ENCODE peak calls at places on chromosomes 6 and 20, in seven cellular contexts. F is central memory CD4-positive, alpha-beta T cell; G is AG08395; A is COR-L47; W is left ventricle myocardium inferior; M is non-pigmented ciliary epithelial cell; D is C1 segment of cervical spinal cord. Y is an unnamed sample.

GRCh38 chr20:34322267-34323105 is 19.3 kb upstream of the AHCY start:
- DNase-seq in F (no peak), G (no peak), A (no peak), W (no peak), M (no peak), D (no peak), Y (no peak)

GRCh38 chr20:54105653-54106052 is 35.3 kb upstream of the BCAS1 start:
- DNase-seq in F (no peak), G (no peak), A (no peak), W (no peak), M (no peak), D (no peak), Y (no peak)

GRCh38 chr20:54600634-54601033 is 125.2 kb downstream of the DOK5 start:
- DNase-seq in F (no peak), G (no peak), A (no peak), W (no peak), M (no peak), D (no peak), Y (no peak)

GRCh38 chr6:27782703-27783236 is 129.4 kb downstream of the OR2B2 start:
- DNase-seq in F (no peak), G (no peak), A (no peak), W (no peak), M (no peak), D (no peak), Y (no peak)

GRCh38 chr6:26030716-26031115 is 56.5 kb upstream of the HFE start:
- DNase-seq in F (no peak), G (no peak), A (no peak), W (no peak), M (no peak), D (no peak), Y (no peak)

GRCh38 chr20:62274332-62275262 is 28.2 kb upstream of the ADRM1 start:
- DNase-seq in F (no peak), G (no peak), A (peak), W (no peak), M (no peak), D (peak), Y (no peak)

GRCh38 chr20:63381781-63382431 is 20.8 kb upstream of the CHRNA4 start:
- DNase-seq in F (peak), G (peak), A (no peak), W (no peak), M (no peak), D (no peak), Y (peak)

GRCh38 chr6:140441256-140441655 is 1066.8 kb upstream of the CITED2 start:
- DNase-seq in F (no peak), G (peak), A (peak), W (peak), M (no peak), D (peak), Y (no peak)

GRCh38 chr20:40880063-40880715 is 148.4 kb upstream of the TOP1 start:
- DNase-seq in F (no peak), G (no peak), A (no peak), W (no peak), M (no peak), D (no peak), Y (no peak)

GRCh38 chr6:147103007-147103406 is 101.2 kb upstream of the STXBP5 start:
- DNase-seq in F (no peak), G (no peak), A (no peak), W (no peak), M (no peak), D (no peak), Y (no peak)

GRCh38 chr6:142207265-142207877 is 60.3 kb downstream of the VTA1 start:
- DNase-seq in F (peak), G (peak), A (peak), W (peak), M (no peak), D (no peak), Y (no peak)

GRCh38 chr6:79913369-79913768 is 34.0 kb downstream of the ELOVL4 start:
- DNase-seq in F (no peak), G (no peak), A (no peak), W (no peak), M (no peak), D (peak), Y (no peak)

GRCh38 chr20:56429496-56429895 is 17.4 kb downstream of the CASS4 start:
- DNase-seq in F (no peak), G (peak), A (no peak), W (no peak), M (no peak), D (no peak), Y (no peak)

GRCh38 chr20:25053207-25054132 is 4.5 kb downstream of the ACSS1 start:
- DNase-seq in F (no peak), G (peak), A (no peak), W (peak), M (no peak), D (peak), Y (no peak)

GRCh38 chr6:80962382-80962781 is 790.1 kb downstream of the TENT5A start:
- DNase-seq in F (no peak), G (no peak), A (no peak), W (no peak), M (no peak), D (no peak), Y (no peak)

GRCh38 chr6:150491131-150491795 is 108.4 kb upstream of the PLEKHG1 start:
- DNase-seq in F (peak), G (peak), A (no peak), W (no peak), M (peak), D (no peak), Y (no peak)

GRCh38 chr6:692356-692851 is 535 bp downstream of the EXOC2 start:
- DNase-seq in F (peak), G (peak), A (peak), W (peak), M (no peak), D (peak), Y (peak)

GRCh38 chr6:35025241-35026188 is 115.6 kb downstream of the TCP11 start:
- DNase-seq in F (no peak), G (no peak), A (no peak), W (no peak), M (no peak), D (no peak), Y (no peak)

GRCh38 chr6:2008383-2008976 is 236.9 kb downstream of the GMDS start:
- DNase-seq in F (no peak), G (no peak), A (no peak), W (no peak), M (no peak), D (no peak), Y (no peak)

GRCh38 chr20:48777005-48777404 is 50.8 kb downstream of the PREX1 start:
- DNase-seq in F (no peak), G (no peak), A (no peak), W (no peak), M (no peak), D (no peak), Y (no peak)

GRCh38 chr6:32075781-32076494 is 33.2 kb downstream of the TNXB start:
- DNase-seq in F (no peak), G (no peak), A (no peak), W (no peak), M (no peak), D (no peak), Y (no peak)

GRCh38 chr20:44695295-44696230 is 19.6 kb upstream of the CCN5 start:
- DNase-seq in F (no peak), G (peak), A (no peak), W (no peak), M (no peak), D (no peak), Y (no peak)

GRCh38 chr20:17644451-17644850 is 37.6 kb downstream of the RRBP1 start:
- DNase-seq in F (no peak), G (no peak), A (no peak), W (no peak), M (no peak), D (no peak), Y (no peak)

GRCh38 chr6:4565301-4566250 is 210.6 kb upstream of the CDYL start:
- DNase-seq in F (no peak), G (no peak), A (no peak), W (no peak), M (no peak), D (no peak), Y (no peak)

GRCh38 chr6:5968817-5969726 is 37.7 kb downstream of the NRN1 start:
- DNase-seq in F (no peak), G (peak), A (no peak), W (peak), M (no peak), D (peak), Y (no peak)

GRCh38 chr20:59835448-59836395 is 97.7 kb downstream of the SYCP2 start:
- DNase-seq in F (no peak), G (peak), A (peak), W (peak), M (no peak), D (peak), Y (peak)

GRCh38 chr6:12348530-12349511 is 58.7 kb downstream of the EDN1 start:
- DNase-seq in F (no peak), G (peak), A (no peak), W (no peak), M (peak), D (no peak), Y (no peak)

GRCh38 chr20:5031206-5031557 is 29.9 kb upstream of the SLC23A2 start:
- DNase-seq in F (no peak), G (no peak), A (no peak), W (no peak), M (no peak), D (no peak), Y (no peak)

GRCh38 chr6:80182291-80182690 is 75.8 kb downstream of the BCKDHB start:
- DNase-seq in F (no peak), G (peak), A (no peak), W (no peak), M (no peak), D (no peak), Y (no peak)

GRCh38 chr20:2103454-2104153 is 2.0 kb downstream of the STK35 start:
- DNase-seq in F (no peak), G (no peak), A (no peak), W (no peak), M (no peak), D (no peak), Y (no peak)

GRCh38 chr6:15535495-15536200 is 127.2 kb downstream of the DTNBP1 start:
- DNase-seq in F (no peak), G (no peak), A (no peak), W (no peak), M (no peak), D (no peak), Y (no peak)

GRCh38 chr6:118252474-118252873 is 295.6 kb upstream of the PLN start:
- DNase-seq in F (no peak), G (no peak), A (no peak), W (no peak), M (no peak), D (no peak), Y (no peak)

GRCh38 chr6:13026557-13026956 is 301.8 kb downstream of the TBC1D7 start:
- DNase-seq in F (no peak), G (no peak), A (no peak), W (no peak), M (no peak), D (peak), Y (no peak)